ENCODE peak calls at places on chromosomes 7 and 10, in seven cellular contexts. J is upper lobe of right lung, P is psoas muscle, Q is AG04450, D is right lobe of liver, E is sigmoid colon, O is uterus. X is an unnamed sample.

GRCh38 chr7:582081-582835 is 62.6 kb upstream of the PDGFA start:
- DNase-seq in J (no peak), P (no peak), Q (no peak), D (no peak), E (no peak), O (no peak), X (no peak)

GRCh38 chr10:21172774-21173432 is 275.8 kb upstream of the NEBL start:
- DNase-seq in J (peak; percentile 71), P (peak; percentile 15), Q (no peak), D (no peak), E (no peak), O (no peak), X (peak; percentile 43)

GRCh38 chr10:84026821-84027257 is 112.5 kb upstream of the GHITM start:
- DNase-seq in J (no peak), P (no peak), Q (no peak), D (no peak), E (no peak), O (no peak), X (peak; percentile 18)

GRCh38 chr10:60352105-60352504 is 37.6 kb downstream of the ANK3 start:
- DNase-seq in J (no peak), P (no peak), Q (no peak), D (no peak), E (no peak), O (no peak), X (no peak)

GRCh38 chr7:157276731-157277562 is 59.9 kb upstream of the DNAJB6 start:
- DNase-seq in J (peak; percentile 70), P (no peak), Q (no peak), D (no peak), E (peak; percentile 53), O (no peak), X (peak; percentile 47)

GRCh38 chr7:127918130-127918529 is 113.1 kb downstream of the LRRC4 start:
- DNase-seq in J (no peak), P (no peak), Q (no peak), D (no peak), E (no peak), O (no peak), X (no peak)

GRCh38 chr10:78964952-78965633 is 103.7 kb upstream of the ZMIZ1 start:
- DNase-seq in J (peak; percentile 72), P (peak; percentile 78), Q (no peak), D (no peak), E (peak; percentile 80), O (no peak), X (peak; percentile 43)

GRCh38 chr10:80453715-80454525 is at the start of gene TSPAN14:
- DNase-seq in J (peak; percentile 95), P (peak; percentile 90), Q (peak; percentile 55), D (peak; percentile 90), E (peak; percentile 95), O (peak; percentile 89), X (peak; percentile 81)

GRCh38 chr7:30825215-30825720 is 54.1 kb downstream of the MINDY4 start:
- DNase-seq in J (no peak), P (no peak), Q (no peak), D (no peak), E (no peak), O (no peak), X (no peak)

GRCh38 chr10:122276611-122277205 is 5.6 kb downstream of the BTBD16 start:
- DNase-seq in J (no peak), P (no peak), Q (no peak), D (no peak), E (peak; percentile 28), O (no peak), X (peak; percentile 74)

DNA sequence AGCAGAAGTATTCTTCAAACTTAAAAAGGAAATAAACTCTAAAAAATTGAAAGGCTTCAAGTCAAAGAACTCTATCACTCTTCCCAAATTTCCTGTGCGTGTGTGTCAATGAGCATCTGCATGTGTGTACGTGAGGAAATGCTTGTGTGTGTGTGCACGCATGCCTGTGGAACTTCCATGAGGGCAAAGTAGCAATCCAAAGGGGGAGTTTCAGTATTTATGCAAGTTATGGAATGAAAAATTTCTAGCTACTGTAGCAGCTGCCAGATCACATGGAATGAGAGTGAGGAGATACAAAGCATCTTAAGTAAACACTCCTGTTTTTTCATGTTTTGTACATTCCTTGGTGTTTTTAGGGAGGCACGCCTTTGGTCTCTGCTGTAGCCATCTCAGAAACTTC is 152.6 kb downstream of the RAPGEF5 start:
- DNase-seq in J (no peak), P (no peak), Q (no peak), D (no peak), E (no peak), O (no peak), X (peak; percentile 63)
- TF ChIP-seq CTCF in J (no peak), P (no peak), Q (no peak), D (no peak), E (no peak), O (no peak), X (no peak)

GRCh38 chr7:16398211-16399017 is 22.9 kb downstream of the CRPPA start:
- DNase-seq in J (no peak), P (no peak), Q (no peak), D (peak; percentile 38), E (no peak), O (no peak), X (no peak)

GRCh38 chr7:16397497-16398210 is 23.7 kb downstream of the CRPPA start:
- DNase-seq in J (no peak), P (no peak), Q (no peak), D (peak; percentile 25), E (no peak), O (no peak), X (no peak)

GRCh38 chr7:16399265-16399801 is 22.0 kb downstream of the CRPPA start:
- DNase-seq in J (no peak), P (no peak), Q (no peak), D (peak; percentile 40), E (no peak), O (no peak), X (peak; percentile 22)

GRCh38 chr7:16395121-16395520 is 26.2 kb downstream of the CRPPA start:
- DNase-seq in J (no peak), P (no peak), Q (no peak), D (no peak), E (no peak), O (no peak), X (no peak)

GRCh38 chr7:16396766-16397496 is 24.4 kb downstream of the CRPPA start:
- DNase-seq in J (no peak), P (no peak), Q (no peak), D (no peak), E (no peak), O (no peak), X (peak; percentile 5)
- H3K4me3 ChIP-seq in J (no peak overlapping the region), P (no peak overlapping the region), Q (no peak overlapping the region), D (no peak overlapping the region), E (no peak overlapping the region), O (no peak overlapping the region), X (no peak overlapping the region)

GRCh38 chr7:133099887-133100286 is 18.0 kb upstream of the CHCHD3 start:
- DNase-seq in J (no peak), P (no peak), Q (no peak), D (no peak), E (no peak), O (no peak), X (no peak)
- TF ChIP-seq CTCF in J (no peak), P (no peak), Q (no peak), D (no peak), E (no peak), O (no peak), X (no peak)

DNA sequence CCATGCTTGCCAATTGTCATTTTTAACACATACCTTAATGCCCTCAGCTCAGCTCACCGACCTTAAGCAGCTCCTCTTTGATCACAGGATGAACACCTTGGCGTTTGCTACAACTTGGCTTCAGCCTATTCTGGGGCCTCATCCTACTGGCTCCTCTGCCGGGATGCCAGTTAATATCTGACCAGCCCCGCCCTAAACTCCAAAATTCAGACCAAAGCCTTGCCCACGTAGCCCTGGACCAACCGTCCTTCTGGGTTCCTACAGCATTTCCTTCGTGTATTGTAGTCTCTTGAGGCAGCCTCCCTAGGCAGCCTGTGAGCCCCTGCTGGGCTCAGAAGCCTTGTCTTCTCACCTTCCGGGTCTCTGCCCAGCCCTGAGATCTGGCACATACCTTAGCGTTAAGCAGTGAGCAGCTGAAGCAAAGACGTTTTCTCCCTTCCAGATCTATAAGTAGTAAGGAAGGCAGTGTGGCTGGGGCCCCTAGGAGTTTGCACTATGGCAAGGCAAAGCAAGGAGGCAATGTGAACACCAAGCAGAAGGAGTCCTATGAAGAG is 836 bp downstream of the ENO4 start:
- DNase-seq in J (no peak), P (no peak), Q (no peak), D (no peak), E (no peak), O (no peak), X (no peak)
- H3K4me3 ChIP-seq in J (peak overlapping the region; percentile 64), P (peak overlapping the region; percentile 60), Q (peak overlapping the region; percentile 75), D (peak overlapping the region; percentile 68), E (peak overlapping the region; percentile 72), O (peak overlapping the region; percentile 57), X (peak overlapping the region; percentile 79)

DNA sequence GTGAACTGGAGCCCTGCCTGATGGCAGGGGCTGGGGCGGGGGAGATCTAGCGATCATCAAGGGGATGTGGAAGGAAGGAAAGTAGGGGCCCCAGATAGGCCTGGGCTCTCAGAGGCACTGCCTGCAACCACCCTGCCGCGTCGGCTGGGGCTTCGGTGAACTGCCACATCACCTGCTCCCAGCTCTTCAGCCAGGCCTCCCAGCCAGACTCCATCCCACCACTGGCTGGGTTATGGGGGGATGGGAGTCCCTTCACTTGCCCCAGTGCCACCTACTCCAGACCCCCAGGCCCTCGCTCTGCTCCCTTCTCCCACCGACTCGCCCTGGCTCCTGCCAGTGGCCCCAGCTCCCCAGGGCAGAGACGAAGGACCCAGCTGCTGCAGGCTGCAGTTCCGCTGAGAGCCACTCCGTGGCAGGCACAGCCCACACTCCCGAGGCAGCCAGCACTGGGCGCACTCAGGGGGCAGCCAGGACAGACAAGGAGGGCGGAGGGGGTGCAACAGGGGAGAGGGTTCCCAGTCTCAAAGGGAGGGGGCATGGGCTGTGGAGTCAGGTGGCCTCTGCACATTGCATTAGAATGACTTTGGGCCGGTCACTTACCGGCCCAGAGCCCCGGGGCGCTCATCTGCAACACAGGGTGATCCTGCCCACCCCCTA is 15.2 kb downstream of the KCNH2 start:
- DNase-seq in J (no peak), P (peak; percentile 31), Q (no peak), D (no peak), E (peak; percentile 85), O (peak; percentile 63), X (peak; percentile 58)
- TF ChIP-seq CTCF in J (peak; percentile 86), P (peak; percentile 70), Q (peak; percentile 91), D (peak; percentile 74), E (peak; percentile 98), O (peak; percentile 96), X (peak; percentile 95)

GRCh38 chr10:32963102-32963501 is 5.1 kb upstream of the ITGB1 start:
- DNase-seq in J (no peak), P (no peak), Q (peak; percentile 50), D (no peak), E (no peak), O (no peak), X (peak; percentile 92)
- H3K4me3 ChIP-seq in J (no peak overlapping the region), P (no peak overlapping the region), Q (no peak overlapping the region), D (no peak overlapping the region), E (no peak overlapping the region), O (no peak overlapping the region), X (no peak overlapping the region)

DNA sequence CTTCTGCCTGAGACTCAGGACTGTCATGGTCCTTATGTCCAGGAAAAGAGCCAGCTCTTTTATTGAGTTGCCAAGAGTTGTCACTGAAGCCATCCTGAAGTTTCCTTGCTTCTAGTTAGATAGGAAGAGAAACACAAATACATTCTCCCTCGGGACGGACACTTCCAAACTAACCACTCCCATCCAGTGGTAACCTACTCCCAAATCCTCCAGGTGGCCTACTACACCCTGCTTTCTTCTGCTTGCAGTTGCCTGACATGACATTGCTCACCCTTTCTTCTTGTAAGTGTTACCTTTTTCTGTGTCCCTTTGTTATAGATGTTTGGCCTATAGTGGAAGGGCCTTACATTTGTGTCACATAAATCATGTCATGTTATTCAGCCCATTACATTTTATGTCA is 346.8 kb downstream of the NRG3 start:
- DNase-seq in J (no peak), P (no peak), Q (no peak), D (no peak), E (no peak), O (no peak), X (no peak)
- TF ChIP-seq CTCF in J (peak; percentile 27), P (no peak), Q (no peak), D (peak; percentile 8), E (no peak), O (no peak), X (no peak)